ENCODE peak calls at places on chromosomes 13 and 19, in nine cellular contexts. One of them, this sample, is unnamed.

GRCh38 chr19:14434543-14435319 is 1.6 kb downstream of the PKN1 start:
- DNase-seq in CD4-positive, CD25-positive, alpha-beta regulatory T cell: no peak
- DNase-seq in KG1: peak; percentile 12
- DNase-seq in T follicular helper cell: no peak
- DNase-seq in non-pigmented ciliary epithelial cell: peak; percentile 56
- DNase-seq in activated CD4-positive, alpha-beta T cell treated with anti-CD3 and anti-CD28 coated beads, Interleukin-2, amount 50 U/mL, for 4 hours: peak; percentile 24
- DNase-seq in A172: peak; percentile 98
- DNase-seq in adrenal gland: peak; percentile 91
- DNase-seq in amniotic epithelial cell: peak; percentile 81
- DNase-seq in this sample: no peak

GRCh38 chr19:33404916-33405315 is 31.4 kb downstream of the CEBPG start:
- DNase-seq in activated CD4-positive, alpha-beta T cell treated with anti-CD3 and anti-CD28 coated beads, Interleukin-2, amount 50 U/mL, for 4 hours: no peak
- DNase-seq in adrenal gland: no peak
- DNase-seq in A172: no peak
- DNase-seq in T follicular helper cell: no peak
- DNase-seq in non-pigmented ciliary epithelial cell: no peak
- DNase-seq in KG1: no peak
- DNase-seq in amniotic epithelial cell: no peak
- DNase-seq in CD4-positive, CD25-positive, alpha-beta regulatory T cell: no peak
- DNase-seq in this sample: no peak

GRCh38 chr19:17469371-17470203 is 737 bp upstream of the SLC27A1 start:
- DNase-seq in amniotic epithelial cell: peak; percentile 86
- DNase-seq in activated CD4-positive, alpha-beta T cell treated with anti-CD3 and anti-CD28 coated beads, Interleukin-2, amount 50 U/mL, for 4 hours: peak; percentile 97
- DNase-seq in non-pigmented ciliary epithelial cell: peak; percentile 80
- DNase-seq in CD4-positive, CD25-positive, alpha-beta regulatory T cell: peak; percentile 92
- DNase-seq in T follicular helper cell: peak; percentile 94
- DNase-seq in KG1: no peak
- DNase-seq in A172: peak; percentile 89
- DNase-seq in adrenal gland: peak; percentile 98
- DNase-seq in this sample: peak; percentile 70

GRCh38 chr19:980133-980998 is 3.8 kb upstream of the WDR18 start:
- DNase-seq in amniotic epithelial cell: peak; percentile 31
- DNase-seq in activated CD4-positive, alpha-beta T cell treated with anti-CD3 and anti-CD28 coated beads, Interleukin-2, amount 50 U/mL, for 4 hours: no peak
- DNase-seq in A172: no peak
- DNase-seq in KG1: no peak
- DNase-seq in CD4-positive, CD25-positive, alpha-beta regulatory T cell: no peak
- DNase-seq in adrenal gland: no peak
- DNase-seq in non-pigmented ciliary epithelial cell: no peak
- DNase-seq in T follicular helper cell: no peak
- DNase-seq in this sample: no peak

GRCh38 chr13:98173431-98173921 is 3.6 kb downstream of the RNF113B start:
- DNase-seq in KG1: no peak
- DNase-seq in adrenal gland: peak; percentile 71
- DNase-seq in T follicular helper cell: no peak
- DNase-seq in activated CD4-positive, alpha-beta T cell treated with anti-CD3 and anti-CD28 coated beads, Interleukin-2, amount 50 U/mL, for 4 hours: no peak
- DNase-seq in non-pigmented ciliary epithelial cell: peak; percentile 95
- DNase-seq in CD4-positive, CD25-positive, alpha-beta regulatory T cell: no peak
- DNase-seq in A172: peak; percentile 65
- DNase-seq in amniotic epithelial cell: peak; percentile 99
- DNase-seq in this sample: peak; percentile 10

GRCh38 chr13:98507060-98507797 is 69.7 kb downstream of the STK24 start:
- DNase-seq in CD4-positive, CD25-positive, alpha-beta regulatory T cell: no peak
- DNase-seq in A172: peak; percentile 47
- DNase-seq in KG1: no peak
- DNase-seq in adrenal gland: peak; percentile 81
- DNase-seq in activated CD4-positive, alpha-beta T cell treated with anti-CD3 and anti-CD28 coated beads, Interleukin-2, amount 50 U/mL, for 4 hours: no peak
- DNase-seq in amniotic epithelial cell: peak; percentile 38
- DNase-seq in T follicular helper cell: no peak
- DNase-seq in non-pigmented ciliary epithelial cell: no peak
- DNase-seq in this sample: no peak

GRCh38 chr19:40177286-40178070 is 13.7 kb upstream of the MAP3K10 start:
- DNase-seq in KG1: no peak
- DNase-seq in non-pigmented ciliary epithelial cell: no peak
- DNase-seq in activated CD4-positive, alpha-beta T cell treated with anti-CD3 and anti-CD28 coated beads, Interleukin-2, amount 50 U/mL, for 4 hours: no peak
- DNase-seq in CD4-positive, CD25-positive, alpha-beta regulatory T cell: no peak
- DNase-seq in amniotic epithelial cell: no peak
- DNase-seq in A172: no peak
- DNase-seq in adrenal gland: no peak
- DNase-seq in T follicular helper cell: no peak
- DNase-seq in this sample: no peak

GRCh38 chr13:50154697-50155096 is 139.5 kb downstream of the KCNRG start:
- DNase-seq in CD4-positive, CD25-positive, alpha-beta regulatory T cell: no peak
- DNase-seq in A172: no peak
- DNase-seq in KG1: no peak
- DNase-seq in non-pigmented ciliary epithelial cell: no peak
- DNase-seq in amniotic epithelial cell: no peak
- DNase-seq in adrenal gland: no peak
- DNase-seq in activated CD4-positive, alpha-beta T cell treated with anti-CD3 and anti-CD28 coated beads, Interleukin-2, amount 50 U/mL, for 4 hours: no peak
- DNase-seq in T follicular helper cell: no peak
- DNase-seq in this sample: no peak

GRCh38 chr13:89380101-89380500 is 1708.9 kb downstream of the SLITRK5 start:
- DNase-seq in A172: peak; percentile 52
- DNase-seq in CD4-positive, CD25-positive, alpha-beta regulatory T cell: no peak
- DNase-seq in activated CD4-positive, alpha-beta T cell treated with anti-CD3 and anti-CD28 coated beads, Interleukin-2, amount 50 U/mL, for 4 hours: no peak
- DNase-seq in T follicular helper cell: no peak
- DNase-seq in amniotic epithelial cell: no peak
- DNase-seq in non-pigmented ciliary epithelial cell: no peak
- DNase-seq in KG1: no peak
- DNase-seq in adrenal gland: no peak
- DNase-seq in this sample: no peak

GRCh38 chr19:30419581-30420180 is 47.5 kb downstream of the ZNF536 start:
- DNase-seq in adrenal gland: peak; percentile 70
- DNase-seq in KG1: no peak
- DNase-seq in CD4-positive, CD25-positive, alpha-beta regulatory T cell: no peak
- DNase-seq in amniotic epithelial cell: no peak
- DNase-seq in A172: no peak
- DNase-seq in non-pigmented ciliary epithelial cell: no peak
- DNase-seq in activated CD4-positive, alpha-beta T cell treated with anti-CD3 and anti-CD28 coated beads, Interleukin-2, amount 50 U/mL, for 4 hours: no peak
- DNase-seq in T follicular helper cell: no peak
- DNase-seq in this sample: peak; percentile 75

GRCh38 chr13:101845501-101846012 is 393.1 kb downstream of the ITGBL1 start:
- DNase-seq in non-pigmented ciliary epithelial cell: no peak
- DNase-seq in adrenal gland: no peak
- DNase-seq in A172: peak; percentile 26
- DNase-seq in T follicular helper cell: no peak
- DNase-seq in CD4-positive, CD25-positive, alpha-beta regulatory T cell: no peak
- DNase-seq in activated CD4-positive, alpha-beta T cell treated with anti-CD3 and anti-CD28 coated beads, Interleukin-2, amount 50 U/mL, for 4 hours: no peak
- DNase-seq in KG1: no peak
- DNase-seq in amniotic epithelial cell: peak; percentile 15
- DNase-seq in this sample: no peak

GRCh38 chr13:64154514-64154913 is 2738.9 kb upstream of the PCDH20 start:
- DNase-seq in T follicular helper cell: no peak
- DNase-seq in KG1: no peak
- DNase-seq in A172: peak; percentile 16
- DNase-seq in adrenal gland: no peak
- DNase-seq in activated CD4-positive, alpha-beta T cell treated with anti-CD3 and anti-CD28 coated beads, Interleukin-2, amount 50 U/mL, for 4 hours: no peak
- DNase-seq in CD4-positive, CD25-positive, alpha-beta regulatory T cell: no peak
- DNase-seq in amniotic epithelial cell: peak; percentile 51
- DNase-seq in non-pigmented ciliary epithelial cell: no peak
- DNase-seq in this sample: no peak

GRCh38 chr19:30153326-30154210 is 211.5 kb downstream of the URI1 start:
- DNase-seq in T follicular helper cell: no peak
- DNase-seq in adrenal gland: no peak
- DNase-seq in activated CD4-positive, alpha-beta T cell treated with anti-CD3 and anti-CD28 coated beads, Interleukin-2, amount 50 U/mL, for 4 hours: no peak
- DNase-seq in amniotic epithelial cell: no peak
- DNase-seq in non-pigmented ciliary epithelial cell: no peak
- DNase-seq in CD4-positive, CD25-positive, alpha-beta regulatory T cell: no peak
- DNase-seq in KG1: no peak
- DNase-seq in A172: no peak
- DNase-seq in this sample: no peak

GRCh38 chr19:21513651-21514050 is 8.2 kb downstream of the ZNF429 start:
- DNase-seq in T follicular helper cell: no peak
- DNase-seq in non-pigmented ciliary epithelial cell: no peak
- DNase-seq in KG1: no peak
- DNase-seq in CD4-positive, CD25-positive, alpha-beta regulatory T cell: no peak
- DNase-seq in adrenal gland: no peak
- DNase-seq in activated CD4-positive, alpha-beta T cell treated with anti-CD3 and anti-CD28 coated beads, Interleukin-2, amount 50 U/mL, for 4 hours: no peak
- DNase-seq in amniotic epithelial cell: no peak
- DNase-seq in A172: no peak
- DNase-seq in this sample: no peak

GRCh38 chr19:1401138-1401888 is at the start of gene GAMT:
- DNase-seq in amniotic epithelial cell: no peak
- DNase-seq in adrenal gland: no peak
- DNase-seq in KG1: peak; percentile 43
- DNase-seq in CD4-positive, CD25-positive, alpha-beta regulatory T cell: peak; percentile 44
- DNase-seq in A172: no peak
- DNase-seq in activated CD4-positive, alpha-beta T cell treated with anti-CD3 and anti-CD28 coated beads, Interleukin-2, amount 50 U/mL, for 4 hours: peak; percentile 40
- DNase-seq in T follicular helper cell: peak; percentile 48
- DNase-seq in non-pigmented ciliary epithelial cell: no peak
- DNase-seq in this sample: no peak

GRCh38 chr19:3176715-3177501 is 1.7 kb upstream of the S1PR4 start:
- DNase-seq in adrenal gland: no peak
- DNase-seq in CD4-positive, CD25-positive, alpha-beta regulatory T cell: peak; percentile 51
- DNase-seq in T follicular helper cell: peak; percentile 54
- DNase-seq in KG1: no peak
- DNase-seq in non-pigmented ciliary epithelial cell: no peak
- DNase-seq in amniotic epithelial cell: no peak
- DNase-seq in activated CD4-positive, alpha-beta T cell treated with anti-CD3 and anti-CD28 coated beads, Interleukin-2, amount 50 U/mL, for 4 hours: peak; percentile 72
- DNase-seq in A172: peak; percentile 95
- DNase-seq in this sample: no peak

GRCh38 chr13:63190742-63191141 is 1775.1 kb upstream of the PCDH20 start:
- DNase-seq in non-pigmented ciliary epithelial cell: peak; percentile 52
- DNase-seq in T follicular helper cell: no peak
- DNase-seq in activated CD4-positive, alpha-beta T cell treated with anti-CD3 and anti-CD28 coated beads, Interleukin-2, amount 50 U/mL, for 4 hours: no peak
- DNase-seq in A172: peak; percentile 86
- DNase-seq in CD4-positive, CD25-positive, alpha-beta regulatory T cell: no peak
- DNase-seq in KG1: no peak
- DNase-seq in amniotic epithelial cell: peak; percentile 61
- DNase-seq in adrenal gland: no peak
- DNase-seq in this sample: no peak

GRCh38 chr13:32737111-32737571 is 150.9 kb downstream of the PDS5B start:
- DNase-seq in T follicular helper cell: no peak
- DNase-seq in adrenal gland: no peak
- DNase-seq in amniotic epithelial cell: peak; percentile 33
- DNase-seq in CD4-positive, CD25-positive, alpha-beta regulatory T cell: no peak
- DNase-seq in A172: peak; percentile 6
- DNase-seq in non-pigmented ciliary epithelial cell: no peak
- DNase-seq in KG1: no peak
- DNase-seq in activated CD4-positive, alpha-beta T cell treated with anti-CD3 and anti-CD28 coated beads, Interleukin-2, amount 50 U/mL, for 4 hours: no peak
- DNase-seq in this sample: peak; percentile 10